ENCODE peak calls at places on chromosomes 7 and 10, in five cellular contexts. One of them, this sample, is unnamed.

GRCh38 chr7:32785365-32785764 is 106.2 kb downstream of the KBTBD2 start:
- DNase-seq in BE2C: no peak
- DNase-seq in neural crest cell: no peak
- DNase-seq in activated naive CD8-positive, alpha-beta T cell treated with anti-CD3 and anti-CD28 coated beads, Interleukin-2, amount 50 U/mL, for 24 hours: no peak
- DNase-seq in posterior vena cava: no peak
- DNase-seq in this sample: no peak

GRCh38 chr7:131219277-131220041 is 108.2 kb upstream of the MKLN1 start:
- DNase-seq in neural crest cell: no peak
- DNase-seq in BE2C: no peak
- DNase-seq in activated naive CD8-positive, alpha-beta T cell treated with anti-CD3 and anti-CD28 coated beads, Interleukin-2, amount 50 U/mL, for 24 hours: no peak
- DNase-seq in posterior vena cava: peak
- DNase-seq in this sample: no peak

GRCh38 chr10:45404770-45405120 is 30.7 kb downstream of the ALOX5 start:
- DNase-seq in neural crest cell: no peak
- DNase-seq in activated naive CD8-positive, alpha-beta T cell treated with anti-CD3 and anti-CD28 coated beads, Interleukin-2, amount 50 U/mL, for 24 hours: no peak
- DNase-seq in posterior vena cava: no peak
- DNase-seq in BE2C: no peak
- DNase-seq in this sample: no peak

GRCh38 chr10:121927361-121927840 is 430 bp downstream of the ATE1 start:
- DNase-seq in neural crest cell: no peak
- DNase-seq in activated naive CD8-positive, alpha-beta T cell treated with anti-CD3 and anti-CD28 coated beads, Interleukin-2, amount 50 U/mL, for 24 hours: peak
- DNase-seq in posterior vena cava: peak
- DNase-seq in BE2C: peak
- DNase-seq in this sample: peak

GRCh38 chr10:673492-673891 is 16.0 kb downstream of the DIP2C start:
- DNase-seq in BE2C: no peak
- DNase-seq in posterior vena cava: no peak
- DNase-seq in activated naive CD8-positive, alpha-beta T cell treated with anti-CD3 and anti-CD28 coated beads, Interleukin-2, amount 50 U/mL, for 24 hours: no peak
- DNase-seq in neural crest cell: no peak
- DNase-seq in this sample: no peak

GRCh38 chr7:31991846-31992245 is 78.4 kb downstream of the PDE1C start:
- DNase-seq in neural crest cell: no peak
- DNase-seq in posterior vena cava: no peak
- DNase-seq in BE2C: no peak
- DNase-seq in activated naive CD8-positive, alpha-beta T cell treated with anti-CD3 and anti-CD28 coated beads, Interleukin-2, amount 50 U/mL, for 24 hours: no peak
- DNase-seq in this sample: no peak

GRCh38 chr10:96570983-96571964 is 15.5 kb downstream of the TM9SF3 start:
- DNase-seq in BE2C: no peak
- DNase-seq in neural crest cell: no peak
- DNase-seq in posterior vena cava: no peak
- DNase-seq in activated naive CD8-positive, alpha-beta T cell treated with anti-CD3 and anti-CD28 coated beads, Interleukin-2, amount 50 U/mL, for 24 hours: no peak
- DNase-seq in this sample: no peak

GRCh38 chr10:113298616-113299015 is 254.2 kb upstream of the HABP2 start:
- DNase-seq in BE2C: no peak
- DNase-seq in activated naive CD8-positive, alpha-beta T cell treated with anti-CD3 and anti-CD28 coated beads, Interleukin-2, amount 50 U/mL, for 24 hours: no peak
- DNase-seq in posterior vena cava: no peak
- DNase-seq in neural crest cell: no peak
- DNase-seq in this sample: no peak

GRCh38 chr10:102535481-102536147 is 31.8 kb downstream of the SUFU start:
- DNase-seq in neural crest cell: no peak
- DNase-seq in posterior vena cava: peak
- DNase-seq in activated naive CD8-positive, alpha-beta T cell treated with anti-CD3 and anti-CD28 coated beads, Interleukin-2, amount 50 U/mL, for 24 hours: no peak
- DNase-seq in BE2C: no peak
- DNase-seq in this sample: no peak

GRCh38 chr10:74047304-74047703 is 49.4 kb downstream of the VCL start:
- DNase-seq in BE2C: no peak
- DNase-seq in neural crest cell: no peak
- DNase-seq in activated naive CD8-positive, alpha-beta T cell treated with anti-CD3 and anti-CD28 coated beads, Interleukin-2, amount 50 U/mL, for 24 hours: no peak
- DNase-seq in posterior vena cava: no peak
- DNase-seq in this sample: no peak

GRCh38 chr7:143391462-143392404 is 10.6 kb downstream of the ZYX start:
- DNase-seq in activated naive CD8-positive, alpha-beta T cell treated with anti-CD3 and anti-CD28 coated beads, Interleukin-2, amount 50 U/mL, for 24 hours: no peak
- DNase-seq in neural crest cell: no peak
- DNase-seq in posterior vena cava: peak
- DNase-seq in BE2C: no peak
- DNase-seq in this sample: peak

GRCh38 chr10:22851865-22852239 is 76.0 kb upstream of the ARMC3 start:
- DNase-seq in posterior vena cava: no peak
- DNase-seq in activated naive CD8-positive, alpha-beta T cell treated with anti-CD3 and anti-CD28 coated beads, Interleukin-2, amount 50 U/mL, for 24 hours: no peak
- DNase-seq in BE2C: no peak
- DNase-seq in neural crest cell: no peak
- DNase-seq in this sample: no peak

GRCh38 chr10:60948871-60949270 is 4.9 kb upstream of the RHOBTB1 start:
- DNase-seq in neural crest cell: no peak
- DNase-seq in activated naive CD8-positive, alpha-beta T cell treated with anti-CD3 and anti-CD28 coated beads, Interleukin-2, amount 50 U/mL, for 24 hours: no peak
- DNase-seq in posterior vena cava: no peak
- DNase-seq in BE2C: no peak
- DNase-seq in this sample: no peak

GRCh38 chr10:26048756-26049155 is 114.7 kb downstream of the MYO3A start:
- DNase-seq in posterior vena cava: no peak
- DNase-seq in BE2C: no peak
- DNase-seq in neural crest cell: no peak
- DNase-seq in activated naive CD8-positive, alpha-beta T cell treated with anti-CD3 and anti-CD28 coated beads, Interleukin-2, amount 50 U/mL, for 24 hours: no peak
- DNase-seq in this sample: no peak

GRCh38 chr7:21338728-21339164 is 89.1 kb upstream of the SP4 start:
- DNase-seq in activated naive CD8-positive, alpha-beta T cell treated with anti-CD3 and anti-CD28 coated beads, Interleukin-2, amount 50 U/mL, for 24 hours: peak
- DNase-seq in posterior vena cava: no peak
- DNase-seq in neural crest cell: no peak
- DNase-seq in BE2C: no peak
- DNase-seq in this sample: no peak

GRCh38 chr10:60040003-60040662 is 133.8 kb upstream of the CCDC6 start:
- DNase-seq in neural crest cell: no peak
- DNase-seq in BE2C: no peak
- DNase-seq in activated naive CD8-positive, alpha-beta T cell treated with anti-CD3 and anti-CD28 coated beads, Interleukin-2, amount 50 U/mL, for 24 hours: no peak
- DNase-seq in posterior vena cava: no peak
- DNase-seq in this sample: no peak

GRCh38 chr7:118041336-118041878 is 142.6 kb upstream of the LSM8 start:
- DNase-seq in activated naive CD8-positive, alpha-beta T cell treated with anti-CD3 and anti-CD28 coated beads, Interleukin-2, amount 50 U/mL, for 24 hours: no peak
- DNase-seq in posterior vena cava: no peak
- DNase-seq in BE2C: no peak
- DNase-seq in neural crest cell: no peak
- DNase-seq in this sample: no peak

GRCh38 chr7:106485919-106486318 is 175.0 kb downstream of the CCDC71L start:
- DNase-seq in activated naive CD8-positive, alpha-beta T cell treated with anti-CD3 and anti-CD28 coated beads, Interleukin-2, amount 50 U/mL, for 24 hours: no peak
- DNase-seq in neural crest cell: no peak
- DNase-seq in BE2C: no peak
- DNase-seq in posterior vena cava: no peak
- DNase-seq in this sample: no peak

GRCh38 chr7:112908106-112908505 is 117.9 kb upstream of the TMEM168 start:
- DNase-seq in posterior vena cava: no peak
- DNase-seq in BE2C: no peak
- DNase-seq in neural crest cell: no peak
- DNase-seq in activated naive CD8-positive, alpha-beta T cell treated with anti-CD3 and anti-CD28 coated beads, Interleukin-2, amount 50 U/mL, for 24 hours: no peak
- DNase-seq in this sample: no peak

GRCh38 chr7:128703605-128704004 is 31.5 kb downstream of the GARIN1A start:
- DNase-seq in posterior vena cava: no peak
- DNase-seq in activated naive CD8-positive, alpha-beta T cell treated with anti-CD3 and anti-CD28 coated beads, Interleukin-2, amount 50 U/mL, for 24 hours: no peak
- DNase-seq in BE2C: no peak
- DNase-seq in neural crest cell: no peak
- DNase-seq in this sample: no peak

GRCh38 chr7:6622129-6622710 is 6.8 kb downstream of the ZNF853 start:
- DNase-seq in posterior vena cava: no peak
- DNase-seq in BE2C: no peak
- DNase-seq in neural crest cell: no peak
- DNase-seq in activated naive CD8-positive, alpha-beta T cell treated with anti-CD3 and anti-CD28 coated beads, Interleukin-2, amount 50 U/mL, for 24 hours: no peak
- DNase-seq in this sample: no peak

GRCh38 chr10:91614254-91614624 is 18.6 kb downstream of the PPP1R3C start:
- DNase-seq in neural crest cell: no peak
- DNase-seq in posterior vena cava: no peak
- DNase-seq in activated naive CD8-positive, alpha-beta T cell treated with anti-CD3 and anti-CD28 coated beads, Interleukin-2, amount 50 U/mL, for 24 hours: no peak
- DNase-seq in BE2C: no peak
- DNase-seq in this sample: no peak

GRCh38 chr7:157757211-157757610 is 420.4 kb downstream of the DNAJB6 start:
- DNase-seq in neural crest cell: no peak
- DNase-seq in BE2C: no peak
- DNase-seq in activated naive CD8-positive, alpha-beta T cell treated with anti-CD3 and anti-CD28 coated beads, Interleukin-2, amount 50 U/mL, for 24 hours: no peak
- DNase-seq in posterior vena cava: peak
- DNase-seq in this sample: no peak

GRCh38 chr7:18399624-18400235 is 95.8 kb upstream of the HDAC9 start:
- DNase-seq in neural crest cell: no peak
- DNase-seq in activated naive CD8-positive, alpha-beta T cell treated with anti-CD3 and anti-CD28 coated beads, Interleukin-2, amount 50 U/mL, for 24 hours: no peak
- DNase-seq in BE2C: no peak
- DNase-seq in posterior vena cava: no peak
- DNase-seq in this sample: no peak

GRCh38 chr10:110275140-110275729 is 29.5 kb downstream of the SMNDC1 start:
- DNase-seq in activated naive CD8-positive, alpha-beta T cell treated with anti-CD3 and anti-CD28 coated beads, Interleukin-2, amount 50 U/mL, for 24 hours: no peak
- DNase-seq in posterior vena cava: no peak
- DNase-seq in BE2C: no peak
- DNase-seq in neural crest cell: no peak
- DNase-seq in this sample: no peak

GRCh38 chr10:124654686-124655085 is 89.5 kb downstream of the FAM53B start:
- DNase-seq in BE2C: no peak
- DNase-seq in posterior vena cava: no peak
- DNase-seq in activated naive CD8-positive, alpha-beta T cell treated with anti-CD3 and anti-CD28 coated beads, Interleukin-2, amount 50 U/mL, for 24 hours: no peak
- DNase-seq in neural crest cell: no peak
- DNase-seq in this sample: no peak

GRCh38 chr7:54882694-54883093 is 123.7 kb upstream of the SEC61G start:
- DNase-seq in neural crest cell: no peak
- DNase-seq in BE2C: no peak
- DNase-seq in posterior vena cava: no peak
- DNase-seq in activated naive CD8-positive, alpha-beta T cell treated with anti-CD3 and anti-CD28 coated beads, Interleukin-2, amount 50 U/mL, for 24 hours: no peak
- DNase-seq in this sample: no peak

GRCh38 chr10:86693721-86694369 is 25.5 kb downstream of the LDB3 start:
- DNase-seq in activated naive CD8-positive, alpha-beta T cell treated with anti-CD3 and anti-CD28 coated beads, Interleukin-2, amount 50 U/mL, for 24 hours: peak
- DNase-seq in neural crest cell: peak
- DNase-seq in BE2C: peak
- DNase-seq in posterior vena cava: no peak
- DNase-seq in this sample: peak

GRCh38 chr10:124230586-124231187 is 137.3 kb upstream of the CHST15 start:
- DNase-seq in activated naive CD8-positive, alpha-beta T cell treated with anti-CD3 and anti-CD28 coated beads, Interleukin-2, amount 50 U/mL, for 24 hours: no peak
- DNase-seq in neural crest cell: no peak
- DNase-seq in BE2C: no peak
- DNase-seq in posterior vena cava: no peak
- DNase-seq in this sample: no peak

GRCh38 chr10:17465328-17466125 is 11.1 kb upstream of the ST8SIA6 start:
- DNase-seq in neural crest cell: no peak
- DNase-seq in BE2C: no peak
- DNase-seq in posterior vena cava: no peak
- DNase-seq in activated naive CD8-positive, alpha-beta T cell treated with anti-CD3 and anti-CD28 coated beads, Interleukin-2, amount 50 U/mL, for 24 hours: no peak
- DNase-seq in this sample: no peak

GRCh38 chr10:109259293-109259692 is 664.0 kb downstream of the XPNPEP1 start:
- DNase-seq in activated naive CD8-positive, alpha-beta T cell treated with anti-CD3 and anti-CD28 coated beads, Interleukin-2, amount 50 U/mL, for 24 hours: no peak
- DNase-seq in BE2C: no peak
- DNase-seq in neural crest cell: no peak
- DNase-seq in posterior vena cava: no peak
- DNase-seq in this sample: no peak

GRCh38 chr10:3045471-3046209 is 21.7 kb upstream of the PFKP start:
- DNase-seq in posterior vena cava: peak
- DNase-seq in neural crest cell: peak
- DNase-seq in activated naive CD8-positive, alpha-beta T cell treated with anti-CD3 and anti-CD28 coated beads, Interleukin-2, amount 50 U/mL, for 24 hours: no peak
- DNase-seq in BE2C: no peak
- DNase-seq in this sample: peak

This sample was measured in sciatic nerve.